ENCODE peak calls at places on chromosomes 16 and 17, in four cellular contexts. Y is HCT116, D is GM12878, Z is SK-N-SH. S is an unnamed sample.

GRCh38 chr17:48954300-48954755 is 9.7 kb upstream of the SNF8 start:
- DNase-seq in Z (no peak), D (no peak), Y (peak; percentile 69), S (peak; percentile 33)

GRCh38 chr17:29683481-29683880 is 60.8 kb upstream of the CORO6 start:
- DNase-seq in Y (no peak), D (no peak), Z (no peak), S (no peak)

GRCh38 chr17:30372755-30373154 is 6.0 kb upstream of the CPD start:
- DNase-seq in Z (no peak), Y (peak; percentile 29), D (no peak), S (no peak)

GRCh38 chr16:75341934-75342811 is 90.7 kb upstream of the BCAR1 start:
- DNase-seq in Z (no peak), D (no peak), Y (no peak), S (no peak)

GRCh38 chr17:6461246-6461645 is 17.0 kb downstream of the PIMREG start:
- DNase-seq in D (no peak), Y (no peak), Z (no peak), S (no peak)

GRCh38 chr17:5226940-5227878 is 7.5 kb downstream of the SCIMP start:
- DNase-seq in D (peak; percentile 92), Z (no peak), Y (no peak), S (no peak)

GRCh38 chr16:55571191-55571897 is 4.9 kb downstream of the CAPNS2 start:
- DNase-seq in D (no peak), Z (no peak), Y (no peak), S (no peak)

GRCh38 chr17:68155692-68156091 is 92.2 kb upstream of the AMZ2 start:
- DNase-seq in Y (no peak), D (no peak), Z (no peak), S (no peak)

GRCh38 chr17:27489045-27489715 is 32.9 kb downstream of the KSR1 start:
- DNase-seq in D (no peak), Z (no peak), Y (no peak), S (no peak)

GRCh38 chr16:83458612-83459011 is 349.2 kb upstream of the HSBP1 start:
- DNase-seq in D (peak; percentile 16), Y (no peak), Z (no peak), S (no peak)

GRCh38 chr17:34823023-34823422 is 138.2 kb downstream of the CCT6B start:
- DNase-seq in D (no peak), Y (no peak), Z (no peak), S (no peak)

GRCh38 chr16:28186752-28187151 is 25.0 kb downstream of the XPO6 start:
- DNase-seq in D (no peak), Z (no peak), Y (no peak), S (no peak)

GRCh38 chr16:81997738-81998137 is 13.5 kb downstream of the SDR42E1 start:
- DNase-seq in Y (no peak), Z (no peak), D (no peak), S (no peak)
- TF ChIP-seq YY1 in Y (no peak), Z (no peak), D (no peak), S (no peak)

GRCh38 chr16:20839504-20839903 is 33.2 kb downstream of the REXO5 start:
- DNase-seq in D (no peak), Z (no peak), Y (no peak), S (no peak)
- H3K4me1 ChIP-seq in D (peaks cover 11% of the 10 kb centered on the region), Z (no peaks in the 10 kb centered on the region), Y (no peaks in the 10 kb centered on the region), S (no peaks in the 10 kb centered on the region)

GRCh38 chr16:5326395-5326794 is 228.8 kb upstream of the EEF2KMT start:
- DNase-seq in D (no peak), Y (no peak), Z (no peak), S (no peak)

GRCh38 chr16:5323742-5324141 is 226.1 kb upstream of the EEF2KMT start:
- DNase-seq in Y (no peak), D (no peak), Z (no peak), S (no peak)

GRCh38 chr16:5325932-5326331 is 228.3 kb upstream of the EEF2KMT start:
- DNase-seq in Z (no peak), D (no peak), Y (no peak), S (no peak)

GRCh38 chr16:5321925-5322324 is 224.3 kb upstream of the EEF2KMT start:
- DNase-seq in Y (no peak), Z (no peak), D (no peak), S (no peak)

GRCh38 chr16:5323284-5323683 is 225.7 kb upstream of the EEF2KMT start:
- DNase-seq in Y (no peak), D (no peak), Z (no peak), S (peak; percentile 38)
- TF ChIP-seq YY1 in Y (no peak), D (no peak), Z (no peak), S (no peak)

DNA sequence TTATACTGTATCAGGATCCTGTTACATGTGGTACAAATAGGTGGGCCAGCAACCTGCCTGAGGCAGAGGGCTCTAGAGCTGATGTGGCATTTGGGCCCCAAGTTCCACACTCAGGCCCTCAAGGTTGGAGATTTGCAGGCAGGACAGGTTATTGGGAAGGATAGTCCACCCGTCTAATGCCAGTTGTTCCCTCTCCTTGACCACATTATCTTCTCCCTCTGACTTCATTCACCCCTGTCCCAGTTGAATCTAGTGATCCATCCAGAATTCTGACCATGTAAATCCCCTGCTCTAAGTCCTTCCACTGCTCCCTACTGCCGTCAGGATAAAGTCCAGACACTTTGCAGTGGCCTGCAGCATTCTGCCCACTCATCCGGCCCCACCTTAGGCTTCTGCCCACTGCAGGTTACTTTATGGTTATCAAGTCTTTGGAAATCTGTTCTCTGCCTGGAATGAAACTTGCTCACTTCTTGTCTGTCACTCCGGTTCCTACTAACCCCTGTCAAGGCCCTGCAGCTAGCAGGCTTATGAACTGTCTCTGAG is 1.9 kb upstream of the NFATC3 start:
- DNase-seq in D (no peak), Z (no peak), Y (no peak), S (no peak)
- H3K4me1 ChIP-seq in D (peaks cover 30% of the 10 kb centered on the region), Z (peaks cover 14% of the 10 kb centered on the region), Y (peaks cover 11% of the 10 kb centered on the region), S (peaks cover 13% of the 10 kb centered on the region)

DNA sequence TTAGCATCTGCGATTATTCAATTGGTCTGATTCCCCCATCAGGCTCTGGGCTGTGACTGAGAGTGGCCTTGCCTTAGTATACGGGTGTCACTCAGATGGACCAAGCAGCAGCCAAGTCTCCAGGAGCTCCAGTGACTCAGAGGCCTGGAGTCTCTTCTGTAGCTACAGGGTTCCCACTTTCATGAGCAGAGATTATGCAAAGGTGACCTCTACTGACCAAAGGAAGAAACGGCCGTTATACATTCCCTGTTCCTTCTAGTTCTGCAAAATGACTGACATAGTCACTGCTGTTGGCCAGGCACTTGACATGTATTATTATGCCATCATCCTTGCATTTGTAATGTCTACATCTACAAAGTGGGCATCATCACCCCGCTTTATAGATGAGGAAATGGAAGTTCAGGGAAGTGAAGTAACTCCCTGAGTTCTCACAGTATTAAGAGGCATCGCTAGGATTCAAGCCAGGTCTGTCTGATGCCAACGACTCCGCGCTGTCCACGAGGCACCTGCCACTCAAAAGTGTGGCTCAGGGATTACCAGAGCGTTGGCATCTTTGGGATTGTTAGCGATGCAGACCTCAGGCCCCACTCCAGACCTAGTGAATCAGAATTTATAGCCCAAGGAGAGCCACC is 23.3 kb downstream of the SLC38A7 start:
- DNase-seq in Y (peak; percentile 78), D (no peak), Z (peak; percentile 78), S (peak; percentile 63)
- TF ChIP-seq YY1 in Y (no peak), D (peak; percentile 44), Z (no peak), S (no peak)

GRCh38 chr17:50268040-50268439 is 6.2 kb upstream of the TMEM92 start:
- DNase-seq in D (no peak), Z (no peak), Y (no peak), S (no peak)

GRCh38 chr17:50265212-50265611 is 9.1 kb upstream of the TMEM92 start:
- DNase-seq in Y (no peak), Z (peak; percentile 49), D (no peak), S (no peak)

GRCh38 chr17:50265690-50266306 is 8.5 kb upstream of the TMEM92 start:
- DNase-seq in Z (peak; percentile 55), D (no peak), Y (no peak), S (no peak)

GRCh38 chr17:50267074-50267841 is 7.0 kb upstream of the TMEM92 start:
- DNase-seq in D (no peak), Y (no peak), Z (peak; percentile 52), S (no peak)

DNA sequence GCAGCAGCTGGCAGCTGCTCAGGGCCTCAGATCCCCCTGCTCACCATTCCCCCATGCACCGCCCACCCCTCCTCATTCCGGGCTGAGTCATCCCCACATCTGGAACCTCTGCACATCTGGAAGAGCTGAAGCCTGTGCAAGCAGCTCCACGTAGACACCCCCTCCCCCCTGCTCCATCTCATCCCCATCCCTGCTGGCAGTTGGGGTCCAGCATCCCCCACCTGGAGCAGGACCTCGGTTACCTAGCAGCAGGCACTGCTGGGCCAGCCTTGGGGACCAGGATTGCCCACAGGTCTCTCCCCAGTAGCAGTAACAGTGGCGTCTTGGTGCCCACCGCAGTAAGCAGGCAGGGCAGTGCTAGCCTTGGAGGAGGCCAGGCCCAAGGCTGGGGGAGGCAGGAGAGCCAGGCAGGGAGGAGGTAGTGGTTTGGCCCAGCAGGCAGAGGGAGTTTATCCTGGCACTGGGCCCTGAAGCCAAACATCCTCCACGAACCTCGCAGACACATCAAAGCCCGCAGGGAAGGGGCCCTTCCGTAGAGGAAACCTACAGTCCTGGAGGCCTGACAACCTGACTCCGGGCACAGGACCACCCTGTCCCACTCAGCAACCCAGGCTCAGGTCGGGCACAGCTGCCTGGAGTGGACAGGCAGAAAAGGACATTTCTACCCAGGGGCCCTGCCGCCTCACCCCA is 7.7 kb upstream of the TMEM92 start:
- DNase-seq in Y (no peak), D (no peak), Z (peak; percentile 82), S (no peak)
- H3K4me1 ChIP-seq in Y (peaks cover 30% of the 10 kb centered on the region), D (no peaks in the 10 kb centered on the region), Z (peaks cover 43% of the 10 kb centered on the region), S (peaks cover 58% of the 10 kb centered on the region)

S was measured in NT2/D1.